ENCODE peak calls at places on chromosomes 6 and 20, in five cellular contexts. L is uterus; C is NCI-H69; P is stimulated activated CD4-positive, alpha-beta T cell treated with anti-CD3 and anti-CD28 coated beads, Interleukin-1b, Interleukin-23, amount 100 ng/mL, for 24 hours; I is RWPE1. V is an unnamed sample.

GRCh38 chr6:56891754-56892153 is 63.2 kb upstream of the BEND6 start:
- DNase-seq in L (no peak), C (peak), P (no peak), I (no peak), V (no peak)

GRCh38 chr20:63873477-63873971 is 8.5 kb downstream of the TPD52L2 start:
- DNase-seq in L (peak), C (no peak), P (no peak), I (peak), V (peak)

GRCh38 chr6:15512126-15512525 is 150.7 kb downstream of the DTNBP1 start:
- DNase-seq in L (no peak), C (peak), P (no peak), I (no peak), V (no peak)

GRCh38 chr20:51661609-51662178 is 106.5 kb downstream of the ATP9A start:
- DNase-seq in L (no peak), C (no peak), P (no peak), I (peak), V (no peak)

GRCh38 chr6:11575408-11576033 is 38.0 kb downstream of the TMEM170B start:
- DNase-seq in L (peak), C (peak), P (peak), I (peak), V (peak)

GRCh38 chr6:114343782-114344144 is 940 bp upstream of the HS3ST5 start:
- DNase-seq in L (no peak), C (no peak), P (no peak), I (no peak), V (no peak)

GRCh38 chr6:74073429-74073828 is 377.4 kb downstream of the CD109 start:
- DNase-seq in L (no peak), C (no peak), P (no peak), I (peak), V (no peak)

GRCh38 chr6:93036835-93037234 is 382.5 kb downstream of the EPHA7 start:
- DNase-seq in L (no peak), C (peak), P (no peak), I (no peak), V (no peak)

GRCh38 chr6:134379086-134379485 is 61.2 kb upstream of the SGK1 start:
- DNase-seq in L (no peak), C (no peak), P (peak), I (peak), V (no peak)

GRCh38 chr6:15400572-15401004 is 154.7 kb downstream of the JARID2 start:
- DNase-seq in L (peak), C (peak), P (no peak), I (no peak), V (peak)

GRCh38 chr6:10399451-10399850 is 15.4 kb downstream of the TFAP2A start:
- DNase-seq in L (no peak), C (no peak), P (no peak), I (no peak), V (no peak)

GRCh38 chr20:45822863-45823262 is 4.2 kb downstream of the TNNC2 start:
- DNase-seq in L (no peak), C (peak), P (no peak), I (peak), V (no peak)

V was measured in right atrium auricular region.